ENCODE peak calls at places on chromosomes 16 and 17, in nine cellular contexts. D is T-helper 2 cell; K is fibroblast of the conjunctiva; F is HCT116; P is iPS-NIHi11; N is HFFc6; G is stimulated activated CD4-positive, alpha-beta T cell treated with anti-CD3 and anti-CD28 coated beads, Interleukin-4, amount 100 ng/mL, for 1 hour; J is effector CD4-positive, alpha-beta T cell; B is activated T-helper 9 cell treated with anti-CD3 and anti-CD28 coated beads, Interleukin-2, amount 50 U/mL, for 16 hours. C is an unnamed sample.

GRCh38 chr17:61648587-61648986 is 57.6 kb upstream of the NACA2 start:
- DNase-seq in F (no peak), J (no peak), N (no peak), K (no peak), G (no peak), D (no peak), P (no peak), B (no peak), C (no peak)

GRCh38 chr17:19288453-19288852 is 51.3 kb downstream of the EPN2 start:
- DNase-seq in J (no peak), P (peak; percentile 82), D (no peak), F (no peak), N (no peak), G (no peak), B (no peak), K (no peak), C (peak; percentile 19)

GRCh38 chr16:55662641-55663040 is 6.9 kb downstream of the SLC6A2 start:
- DNase-seq in B (no peak), K (peak; percentile 79), N (no peak), J (no peak), D (no peak), G (no peak), P (no peak), F (no peak), C (no peak)

GRCh38 chr17:44334315-44335181 is 9.9 kb upstream of the SLC25A39 start:
- DNase-seq in P (no peak), G (no peak), K (no peak), D (no peak), F (no peak), N (no peak), B (no peak), J (no peak), C (no peak)

GRCh38 chr16:58155839-58156238 is 26.7 kb upstream of the CFAP20 start:
- DNase-seq in N (no peak), P (no peak), J (no peak), G (no peak), K (no peak), D (peak; percentile 50), F (no peak), B (no peak), C (no peak)

GRCh38 chr16:79571753-79572544 is 28.6 kb downstream of the MAF start:
- DNase-seq in P (peak; percentile 31), N (no peak), G (no peak), F (no peak), K (no peak), J (no peak), D (no peak), B (no peak), C (no peak)

GRCh38 chr16:30053376-30054015 is 12.1 kb upstream of the ALDOA start:
- DNase-seq in F (no peak), P (peak; percentile 46), G (no peak), D (no peak), K (no peak), B (no peak), N (peak; percentile 68), J (no peak), C (no peak)

GRCh38 chr16:46569231-46569735 is 51.9 kb downstream of the SHCBP1 start:
- DNase-seq in N (no peak), B (no peak), K (no peak), D (no peak), P (no peak), F (no peak), J (no peak), G (no peak), C (no peak)

GRCh38 chr16:26240807-26241206 is 549.0 kb downstream of the HS3ST4 start:
- DNase-seq in B (no peak), G (no peak), D (no peak), F (no peak), J (no peak), N (no peak), P (no peak), K (no peak), C (no peak)

GRCh38 chr17:63247706-63248105 is 198.4 kb downstream of the CYB561 start:
- DNase-seq in N (peak; percentile 35), J (no peak), G (no peak), D (no peak), K (no peak), F (no peak), P (no peak), B (no peak), C (no peak)

GRCh38 chr17:75093543-75094158 is 5.9 kb downstream of the SLC16A5 start:
- DNase-seq in K (no peak), F (no peak), B (no peak), J (no peak), P (no peak), D (no peak), N (no peak), G (no peak), C (no peak)

GRCh38 chr17:79836952-79837887 is 2.0 kb downstream of the CBX4 start:
- DNase-seq in F (peak; percentile 62), D (peak; percentile 85), K (no peak), N (no peak), J (no peak), B (no peak), P (no peak), G (no peak), C (peak; percentile 94)

GRCh38 chr17:53142890-53143289 is 679.8 kb upstream of the KIF2B start:
- DNase-seq in B (no peak), K (no peak), J (no peak), D (no peak), F (no peak), P (peak; percentile 12), G (no peak), N (no peak), C (peak; percentile 41)

GRCh38 chr17:16977932-16978331 is 6.0 kb upstream of the TNFRSF13B start:
- DNase-seq in N (peak; percentile 43), K (no peak), D (no peak), J (no peak), F (no peak), B (no peak), G (no peak), P (peak; percentile 8), C (no peak)

GRCh38 chr16:26594666-26595065 is 472.1 kb upstream of the C16orf82 start:
- DNase-seq in N (no peak), D (peak; percentile 82), J (no peak), G (no peak), F (no peak), K (no peak), P (no peak), B (no peak), C (no peak)

GRCh38 chr17:58956997-58957724 is 149.5 kb downstream of the TRIM37 start:
- DNase-seq in J (no peak), N (peak; percentile 14), K (no peak), D (no peak), B (no peak), G (no peak), F (peak; percentile 6), P (no peak), C (no peak)

GRCh38 chr17:57672205-57672632 is 72.9 kb downstream of the CCDC182 start:
- DNase-seq in K (peak; percentile 27), N (peak; percentile 46), J (no peak), P (no peak), D (no peak), F (no peak), G (no peak), B (no peak), C (no peak)

GRCh38 chr17:38464723-38465419 is 36.6 kb downstream of the ARHGAP23 start:
- DNase-seq in P (peak; percentile 72), D (no peak), B (no peak), F (peak; percentile 64), G (no peak), J (no peak), N (peak; percentile 91), K (peak; percentile 91), C (peak; percentile 81)

GRCh38 chr17:69763503-69763902 is 311.5 kb upstream of the KCNJ16 start:
- DNase-seq in N (no peak), F (no peak), J (no peak), P (peak; percentile 14), G (no peak), D (no peak), K (peak; percentile 17), B (no peak), C (no peak)

GRCh38 chr17:12953126-12953525 is 64.7 kb downstream of the ELAC2 start:
- DNase-seq in G (no peak), K (no peak), P (no peak), F (no peak), B (no peak), N (no peak), D (no peak), J (no peak), C (no peak)

GRCh38 chr17:74085434-74085833 is 118.0 kb upstream of the RPL38 start:
- DNase-seq in J (no peak), N (no peak), P (peak; percentile 52), B (no peak), K (no peak), D (peak; percentile 18), F (peak; percentile 37), G (no peak), C (peak; percentile 57)

C was measured in A549.